ENCODE peak calls at places on chromosomes 3 and 15, in ten cellular contexts. T, L, S, D, M, G, O, R, P and F are unnamed samples.

GRCh38 chr3:195802261-195802701 is 9.4 kb downstream of the MUC4 start:
- DNase-seq in T (no peak), L (no peak), S (no peak), D (no peak), M (no peak), G (no peak), O (no peak), R (no peak), P (no peak), F (no peak)

GRCh38 chr3:8311321-8311720 is 190.3 kb upstream of the LMCD1 start:
- DNase-seq in T (no peak), L (no peak), S (no peak), D (no peak), M (no peak), G (no peak), O (no peak), R (no peak), P (no peak), F (no peak)

GRCh38 chr3:161599702-161600101 is 103.1 kb downstream of the OTOL1 start:
- DNase-seq in T (no peak), L (no peak), S (no peak), D (no peak), M (no peak), G (no peak), O (no peak), R (no peak), P (no peak), F (no peak)

GRCh38 chr3:101913173-101913572 is 63.9 kb downstream of the NFKBIZ start:
- DNase-seq in T (no peak), L (no peak), S (no peak), D (no peak), M (no peak), G (no peak), O (no peak), R (no peak), P (no peak), F (no peak)

GRCh38 chr3:184760337-184761119 is 48.7 kb upstream of the MAGEF1 start:
- DNase-seq in T (no peak), L (no peak), S (no peak), D (no peak), M (no peak), G (no peak), O (no peak), R (no peak), P (no peak), F (no peak)

GRCh38 chr15:78772738-78773137 is 38.5 kb downstream of the ADAMTS7 start:
- DNase-seq in T (no peak), L (no peak), S (no peak), D (no peak), M (peak; percentile 68), G (no peak), O (no peak), R (no peak), P (no peak), F (no peak)

GRCh38 chr3:60434945-60435344 is 816.3 kb downstream of the FHIT start:
- DNase-seq in T (no peak), L (no peak), S (no peak), D (no peak), M (no peak), G (no peak), O (no peak), R (no peak), P (no peak), F (no peak)

GRCh38 chr3:39146611-39147373 is 6.6 kb downstream of the CSRNP1 start:
- DNase-seq in T (no peak), L (peak; percentile 70), S (peak; percentile 93), D (peak; percentile 99), M (peak; percentile 87), G (no peak), O (peak; percentile 97), R (no peak), P (no peak), F (no peak)

GRCh38 chr15:70156781-70157261 is 59.1 kb upstream of the TLE3 start:
- DNase-seq in T (no peak), L (no peak), S (no peak), D (peak; percentile 46), M (no peak), G (no peak), O (no peak), R (no peak), P (no peak), F (no peak)